ENCODE peak calls at places on chromosomes 13 and 19, in eight cellular contexts. One of them, this sample, is unnamed.

GRCh38 chr13:80131204-80131603 is 209.7 kb downstream of the SPRY2 start:
- DNase-seq in tibial nerve: peak; percentile 44
- DNase-seq in CD4-positive, alpha-beta memory T cell: no peak
- DNase-seq in CD4-positive, CD25-positive, alpha-beta regulatory T cell: no peak
- DNase-seq in gastrocnemius medialis: peak; percentile 57
- DNase-seq in GM23338: peak; percentile 60
- DNase-seq in IMR-90: peak; percentile 46
- DNase-seq in breast epithelium: peak; percentile 33
- DNase-seq in this sample: no peak

GRCh38 chr13:114119196-114119595 is 13.2 kb downstream of the RASA3 start:
- DNase-seq in CD4-positive, CD25-positive, alpha-beta regulatory T cell: no peak
- DNase-seq in CD4-positive, alpha-beta memory T cell: no peak
- DNase-seq in breast epithelium: no peak
- DNase-seq in IMR-90: peak; percentile 95
- DNase-seq in GM23338: peak; percentile 95
- DNase-seq in gastrocnemius medialis: no peak
- DNase-seq in tibial nerve: no peak
- DNase-seq in this sample: no peak

GRCh38 chr19:5103061-5103701 is 134.3 kb downstream of the KDM4B start:
- DNase-seq in tibial nerve: peak; percentile 32
- DNase-seq in IMR-90: peak; percentile 12
- DNase-seq in breast epithelium: no peak
- DNase-seq in gastrocnemius medialis: peak; percentile 90
- DNase-seq in CD4-positive, CD25-positive, alpha-beta regulatory T cell: no peak
- DNase-seq in CD4-positive, alpha-beta memory T cell: no peak
- DNase-seq in GM23338: no peak
- DNase-seq in this sample: peak; percentile 76

GRCh38 chr19:15180451-15181390 is 20.1 kb downstream of the NOTCH3 start:
- DNase-seq in tibial nerve: no peak
- DNase-seq in gastrocnemius medialis: no peak
- DNase-seq in CD4-positive, alpha-beta memory T cell: no peak
- DNase-seq in IMR-90: no peak
- DNase-seq in CD4-positive, CD25-positive, alpha-beta regulatory T cell: no peak
- DNase-seq in GM23338: peak; percentile 80
- DNase-seq in breast epithelium: no peak
- DNase-seq in this sample: no peak

GRCh38 chr13:98279473-98280175 is 102.6 kb upstream of the RNF113B start:
- DNase-seq in breast epithelium: no peak
- DNase-seq in gastrocnemius medialis: no peak
- DNase-seq in CD4-positive, CD25-positive, alpha-beta regulatory T cell: no peak
- DNase-seq in GM23338: no peak
- DNase-seq in tibial nerve: no peak
- DNase-seq in IMR-90: no peak
- DNase-seq in CD4-positive, alpha-beta memory T cell: peak; percentile 5
- DNase-seq in this sample: no peak

GRCh38 chr13:59374720-59375119 is 789.0 kb downstream of the DIAPH3 start:
- DNase-seq in breast epithelium: no peak
- DNase-seq in tibial nerve: no peak
- DNase-seq in IMR-90: no peak
- DNase-seq in gastrocnemius medialis: no peak
- DNase-seq in CD4-positive, alpha-beta memory T cell: no peak
- DNase-seq in CD4-positive, CD25-positive, alpha-beta regulatory T cell: no peak
- DNase-seq in GM23338: no peak
- DNase-seq in this sample: no peak

GRCh38 chr19:38945562-38946228 is 15.0 kb downstream of the MRPS12 start:
- DNase-seq in CD4-positive, alpha-beta memory T cell: no peak
- DNase-seq in gastrocnemius medialis: no peak
- DNase-seq in tibial nerve: no peak
- DNase-seq in IMR-90: no peak
- DNase-seq in breast epithelium: no peak
- DNase-seq in CD4-positive, CD25-positive, alpha-beta regulatory T cell: no peak
- DNase-seq in GM23338: peak; percentile 19
- DNase-seq in this sample: no peak

GRCh38 chr13:44810067-44810840 is 179.0 kb downstream of the NUFIP1 start:
- DNase-seq in breast epithelium: no peak
- DNase-seq in IMR-90: no peak
- DNase-seq in GM23338: no peak
- DNase-seq in CD4-positive, alpha-beta memory T cell: no peak
- DNase-seq in tibial nerve: no peak
- DNase-seq in gastrocnemius medialis: peak; percentile 28
- DNase-seq in CD4-positive, CD25-positive, alpha-beta regulatory T cell: no peak
- DNase-seq in this sample: peak; percentile 73

GRCh38 chr13:44451109-44451508 is 77.5 kb downstream of the SERP2 start:
- DNase-seq in IMR-90: peak; percentile 27
- DNase-seq in GM23338: no peak
- DNase-seq in breast epithelium: no peak
- DNase-seq in CD4-positive, alpha-beta memory T cell: no peak
- DNase-seq in tibial nerve: no peak
- DNase-seq in CD4-positive, CD25-positive, alpha-beta regulatory T cell: no peak
- DNase-seq in gastrocnemius medialis: peak; percentile 79
- DNase-seq in this sample: no peak

GRCh38 chr13:49374585-49375290 is 69.1 kb downstream of the CAB39L start:
- DNase-seq in CD4-positive, CD25-positive, alpha-beta regulatory T cell: no peak
- DNase-seq in gastrocnemius medialis: no peak
- DNase-seq in GM23338: no peak
- DNase-seq in breast epithelium: no peak
- DNase-seq in IMR-90: peak; percentile 87
- DNase-seq in CD4-positive, alpha-beta memory T cell: no peak
- DNase-seq in tibial nerve: no peak
- DNase-seq in this sample: no peak

GRCh38 chr19:10074153-10074552 is 12.0 kb upstream of the SHFL start:
- DNase-seq in gastrocnemius medialis: no peak
- DNase-seq in IMR-90: peak; percentile 36
- DNase-seq in CD4-positive, alpha-beta memory T cell: peak; percentile 56
- DNase-seq in tibial nerve: no peak
- DNase-seq in breast epithelium: no peak
- DNase-seq in CD4-positive, CD25-positive, alpha-beta regulatory T cell: peak; percentile 28
- DNase-seq in GM23338: peak; percentile 68
- DNase-seq in this sample: no peak

GRCh38 chr13:25171170-25171516 is 945 bp downstream of the AMER2 start:
- DNase-seq in CD4-positive, alpha-beta memory T cell: no peak
- DNase-seq in tibial nerve: no peak
- DNase-seq in CD4-positive, CD25-positive, alpha-beta regulatory T cell: no peak
- DNase-seq in IMR-90: no peak
- DNase-seq in GM23338: no peak
- DNase-seq in gastrocnemius medialis: no peak
- DNase-seq in breast epithelium: no peak
- DNase-seq in this sample: no peak

GRCh38 chr19:49333426-49334288 is 1.5 kb upstream of the CD37 start:
- DNase-seq in IMR-90: peak; percentile 40
- DNase-seq in breast epithelium: peak; percentile 15
- DNase-seq in tibial nerve: no peak
- DNase-seq in GM23338: no peak
- DNase-seq in CD4-positive, alpha-beta memory T cell: peak; percentile 72
- DNase-seq in gastrocnemius medialis: no peak
- DNase-seq in CD4-positive, CD25-positive, alpha-beta regulatory T cell: peak; percentile 51
- DNase-seq in this sample: peak; percentile 65

GRCh38 chr19:29942404-29943261 is 594 bp downstream of the URI1 start:
- DNase-seq in IMR-90: no peak
- DNase-seq in CD4-positive, CD25-positive, alpha-beta regulatory T cell: peak; percentile 70
- DNase-seq in breast epithelium: no peak
- DNase-seq in tibial nerve: no peak
- DNase-seq in GM23338: peak; percentile 71
- DNase-seq in gastrocnemius medialis: peak; percentile 44
- DNase-seq in CD4-positive, alpha-beta memory T cell: peak; percentile 81
- DNase-seq in this sample: no peak

GRCh38 chr19:7268737-7269098 is 25.5 kb downstream of the INSR start:
- DNase-seq in breast epithelium: no peak
- DNase-seq in IMR-90: no peak
- DNase-seq in tibial nerve: no peak
- DNase-seq in GM23338: no peak
- DNase-seq in CD4-positive, CD25-positive, alpha-beta regulatory T cell: no peak
- DNase-seq in CD4-positive, alpha-beta memory T cell: no peak
- DNase-seq in gastrocnemius medialis: no peak
- DNase-seq in this sample: no peak

GRCh38 chr19:6516018-6516658 is 14.0 kb upstream of the TUBB4A start:
- DNase-seq in gastrocnemius medialis: peak; percentile 81
- DNase-seq in breast epithelium: peak; percentile 73
- DNase-seq in IMR-90: peak; percentile 72
- DNase-seq in GM23338: peak; percentile 100
- DNase-seq in CD4-positive, CD25-positive, alpha-beta regulatory T cell: peak; percentile 61
- DNase-seq in tibial nerve: peak; percentile 86
- DNase-seq in CD4-positive, alpha-beta memory T cell: peak; percentile 55
- DNase-seq in this sample: peak; percentile 53

GRCh38 chr19:782195-783043 is 14.8 kb upstream of the PTBP1 start:
- DNase-seq in IMR-90: peak; percentile 33
- DNase-seq in CD4-positive, CD25-positive, alpha-beta regulatory T cell: no peak
- DNase-seq in tibial nerve: no peak
- DNase-seq in gastrocnemius medialis: no peak
- DNase-seq in breast epithelium: no peak
- DNase-seq in CD4-positive, alpha-beta memory T cell: no peak
- DNase-seq in GM23338: peak; percentile 94
- DNase-seq in this sample: no peak

GRCh38 chr13:73365240-73365639 is 306.4 kb downstream of the KLF5 start:
- DNase-seq in breast epithelium: no peak
- DNase-seq in GM23338: no peak
- DNase-seq in CD4-positive, CD25-positive, alpha-beta regulatory T cell: no peak
- DNase-seq in gastrocnemius medialis: no peak
- DNase-seq in tibial nerve: no peak
- DNase-seq in IMR-90: no peak
- DNase-seq in CD4-positive, alpha-beta memory T cell: no peak
- DNase-seq in this sample: no peak
- H3K27ac ChIP-seq in breast epithelium: peak overlapping the region; percentile 43
- H3K27ac ChIP-seq in GM23338: no peak overlapping the region
- H3K27ac ChIP-seq in CD4-positive, CD25-positive, alpha-beta regulatory T cell: no peak overlapping the region
- H3K27ac ChIP-seq in gastrocnemius medialis: no peak overlapping the region
- H3K27ac ChIP-seq in tibial nerve: no peak overlapping the region
- H3K27ac ChIP-seq in IMR-90: no peak overlapping the region
- H3K27ac ChIP-seq in CD4-positive, alpha-beta memory T cell: no peak overlapping the region
- H3K27ac ChIP-seq in this sample: no peak overlapping the region

DNA sequence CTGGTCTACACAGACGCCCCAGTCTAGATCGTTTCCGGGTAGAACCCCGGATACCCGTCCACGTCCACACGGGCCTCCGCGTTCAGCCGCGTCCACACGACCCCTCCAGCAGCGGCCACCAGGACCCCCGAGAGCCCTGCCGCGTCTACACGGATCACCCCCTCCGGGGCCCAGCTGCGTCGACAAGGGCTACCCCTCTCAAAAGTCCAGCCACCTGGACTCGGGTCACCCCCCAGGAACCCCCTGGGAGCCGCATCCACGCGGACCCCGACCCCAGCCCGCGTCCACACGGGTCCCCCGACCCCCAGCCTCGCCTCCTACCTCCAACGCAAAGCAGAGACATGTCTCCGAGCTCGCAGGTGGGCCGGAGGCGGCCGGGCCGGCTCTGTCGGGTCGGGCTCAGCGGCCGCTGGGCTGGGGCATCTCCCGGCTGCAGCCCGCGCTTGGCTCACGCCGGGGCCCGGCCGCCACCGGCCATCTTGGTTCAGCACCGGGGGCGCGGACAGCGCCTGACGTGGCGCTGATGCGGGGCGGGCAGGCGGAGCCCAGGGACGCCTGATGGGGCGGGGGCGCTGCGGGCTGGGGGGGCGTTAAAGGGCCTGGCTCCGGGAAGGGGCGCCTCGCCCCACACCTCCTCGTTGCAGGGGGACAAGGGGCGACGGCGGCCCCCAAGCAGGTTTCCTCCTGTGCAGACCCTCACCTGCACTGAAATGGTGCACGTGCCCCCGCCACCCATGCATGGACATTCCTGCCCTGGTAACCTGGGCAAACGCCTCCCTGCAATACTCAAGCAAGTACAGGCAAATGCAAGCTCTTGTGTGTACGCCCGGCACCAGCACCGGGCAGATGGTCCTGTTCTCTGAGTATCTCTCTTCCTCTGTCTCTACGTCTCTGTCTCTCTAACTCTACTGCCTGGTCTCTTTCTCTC is at the start of gene UNC13A:
- DNase-seq in gastrocnemius medialis: no peak
- DNase-seq in tibial nerve: no peak
- DNase-seq in IMR-90: peak; percentile 29
- DNase-seq in breast epithelium: no peak
- DNase-seq in GM23338: peak; percentile 88
- DNase-seq in CD4-positive, alpha-beta memory T cell: peak; percentile 43
- DNase-seq in CD4-positive, CD25-positive, alpha-beta regulatory T cell: peak; percentile 19
- DNase-seq in this sample: no peak
- H3K27me3 ChIP-seq in gastrocnemius medialis: peaks cover 80% of the 10 kb centered on the region
- H3K27me3 ChIP-seq in tibial nerve: peaks cover 82% of the 10 kb centered on the region
- H3K27me3 ChIP-seq in IMR-90: peaks cover 25% of the 10 kb centered on the region
- H3K27me3 ChIP-seq in breast epithelium: peaks cover 9% of the 10 kb centered on the region
- H3K27me3 ChIP-seq in GM23338: no peaks in the 10 kb centered on the region
- H3K27me3 ChIP-seq in CD4-positive, alpha-beta memory T cell: peaks cover 14% of the 10 kb centered on the region
- H3K27me3 ChIP-seq in CD4-positive, CD25-positive, alpha-beta regulatory T cell: peaks cover 22% of the 10 kb centered on the region
- H3K27me3 ChIP-seq in this sample: peaks cover 3% of the 10 kb centered on the region

DNA sequence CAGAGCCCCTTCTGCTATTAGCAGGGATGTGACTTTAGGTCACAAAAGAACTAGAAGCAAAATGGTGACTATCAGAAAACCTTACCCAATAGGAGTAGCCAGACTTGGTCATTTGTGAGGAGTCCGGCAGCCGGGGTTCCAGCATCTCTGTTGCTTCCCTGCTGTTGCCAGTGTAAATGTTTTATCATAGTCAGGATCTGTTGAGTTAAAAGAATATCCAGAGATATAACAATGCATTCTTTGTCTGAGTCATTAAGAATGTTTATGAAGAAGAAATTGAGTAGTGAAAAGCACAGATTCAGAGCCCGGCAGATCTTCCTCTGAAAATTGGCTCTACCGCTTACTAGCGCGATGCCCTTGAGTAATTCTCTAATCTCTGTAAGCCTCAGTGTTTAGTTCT is 84.2 kb downstream of the COL4A2 start:
- DNase-seq in CD4-positive, CD25-positive, alpha-beta regulatory T cell: no peak
- DNase-seq in gastrocnemius medialis: no peak
- DNase-seq in breast epithelium: no peak
- DNase-seq in GM23338: no peak
- DNase-seq in tibial nerve: no peak
- DNase-seq in IMR-90: peak; percentile 76
- DNase-seq in CD4-positive, alpha-beta memory T cell: no peak
- DNase-seq in this sample: no peak
- H3K27ac ChIP-seq in CD4-positive, CD25-positive, alpha-beta regulatory T cell: no peak overlapping the region
- H3K27ac ChIP-seq in gastrocnemius medialis: no peak overlapping the region
- H3K27ac ChIP-seq in breast epithelium: peak overlapping the region; percentile 33
- H3K27ac ChIP-seq in GM23338: no peak overlapping the region
- H3K27ac ChIP-seq in tibial nerve: peak overlapping the region; percentile 95
- H3K27ac ChIP-seq in IMR-90: peak overlapping the region; percentile 59
- H3K27ac ChIP-seq in CD4-positive, alpha-beta memory T cell: no peak overlapping the region
- H3K27ac ChIP-seq in this sample: peak overlapping the region; percentile 99

DNA sequence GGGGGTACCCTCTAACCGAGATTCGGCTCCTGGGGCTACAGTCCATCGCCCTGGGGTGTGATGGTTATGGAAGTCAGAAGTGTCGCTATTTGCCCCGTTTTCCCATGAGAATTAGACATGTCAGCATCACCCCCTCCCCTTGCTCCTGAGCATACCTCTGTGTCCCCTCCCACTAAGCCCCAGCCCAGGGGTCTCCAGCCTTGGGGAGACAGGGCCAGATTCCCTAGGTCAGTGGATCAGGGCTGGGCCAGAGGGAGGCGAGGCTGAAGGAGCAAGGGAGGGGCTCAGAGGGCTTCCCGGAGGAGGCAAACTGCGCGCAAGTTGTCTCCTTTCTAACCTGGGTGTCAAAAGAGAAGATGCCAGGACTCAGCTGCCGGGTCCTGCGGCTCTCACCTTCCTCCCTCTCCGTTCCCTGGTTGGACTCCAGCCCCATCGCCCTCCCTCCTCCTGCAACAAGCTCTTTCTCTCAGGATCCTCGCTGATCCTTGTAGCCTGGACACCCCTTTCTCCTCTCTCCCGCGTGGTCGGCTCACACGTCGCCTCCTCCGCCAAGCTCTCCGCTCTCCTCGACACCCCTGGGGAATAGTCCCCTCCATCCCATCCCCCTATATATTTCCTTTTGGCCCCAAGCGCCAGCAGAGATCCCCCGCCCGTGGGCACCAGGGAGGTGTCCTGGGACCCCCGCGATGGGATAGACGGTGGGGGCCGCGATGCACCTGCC is 459 bp upstream of the TMEM59L start:
- DNase-seq in CD4-positive, alpha-beta memory T cell: no peak
- DNase-seq in IMR-90: no peak
- DNase-seq in tibial nerve: no peak
- DNase-seq in breast epithelium: no peak
- DNase-seq in GM23338: peak; percentile 53
- DNase-seq in CD4-positive, CD25-positive, alpha-beta regulatory T cell: no peak
- DNase-seq in gastrocnemius medialis: no peak
- DNase-seq in this sample: no peak
- H3K27me3 ChIP-seq in CD4-positive, alpha-beta memory T cell: peaks cover 58% of the 10 kb centered on the region
- H3K27me3 ChIP-seq in IMR-90: peaks cover 65% of the 10 kb centered on the region
- H3K27me3 ChIP-seq in tibial nerve: peaks cover 98% of the 10 kb centered on the region
- H3K27me3 ChIP-seq in breast epithelium: peaks cover 17% of the 10 kb centered on the region
- H3K27me3 ChIP-seq in GM23338: peaks cover 90% of the 10 kb centered on the region
- H3K27me3 ChIP-seq in CD4-positive, CD25-positive, alpha-beta regulatory T cell: peaks cover 24% of the 10 kb centered on the region
- H3K27me3 ChIP-seq in gastrocnemius medialis: peaks cover 75% of the 10 kb centered on the region
- H3K27me3 ChIP-seq in this sample: peaks cover 47% of the 10 kb centered on the region

This sample was measured in ascending aorta.